ENCODE peak calls at places on chromosome 20, in five cellular contexts. One of them, this sample, is unnamed.

GRCh38 chr20:5354871-5355270 is 38.1 kb upstream of the PROKR2 start:
- DNase-seq in GM12878: no peak
- DNase-seq in HepG2: peak
- DNase-seq in HCT116: no peak
- DNase-seq in H1: no peak
- DNase-seq in this sample: no peak

GRCh38 chr20:50435397-50436051 is 74.7 kb upstream of the PTPN1 start:
- DNase-seq in GM12878: no peak
- DNase-seq in HCT116: no peak
- DNase-seq in H1: no peak
- DNase-seq in HepG2: no peak
- DNase-seq in this sample: no peak

GRCh38 chr20:61803416-61803902 is 262.2 kb downstream of the TAF4 start:
- DNase-seq in HCT116: no peak
- DNase-seq in HepG2: no peak
- DNase-seq in GM12878: no peak
- DNase-seq in H1: no peak
- DNase-seq in this sample: no peak

GRCh38 chr20:2729251-2729713 is 36.7 kb downstream of the EBF4 start:
- DNase-seq in HCT116: no peak
- DNase-seq in GM12878: no peak
- DNase-seq in HepG2: no peak
- DNase-seq in H1: no peak
- DNase-seq in this sample: no peak

GRCh38 chr20:53748176-53748575 is 154.5 kb upstream of the ZNF217 start:
- DNase-seq in HepG2: no peak
- DNase-seq in GM12878: no peak
- DNase-seq in HCT116: no peak
- DNase-seq in H1: no peak
- DNase-seq in this sample: peak

GRCh38 chr20:40802886-40803285 is 113.8 kb upstream of the MAFB start:
- DNase-seq in HepG2: no peak
- DNase-seq in H1: no peak
- DNase-seq in HCT116: no peak
- DNase-seq in GM12878: no peak
- DNase-seq in this sample: no peak

GRCh38 chr20:50317644-50318043 is 127.0 kb downstream of the CEBPB start:
- DNase-seq in H1: no peak
- DNase-seq in HepG2: no peak
- DNase-seq in HCT116: no peak
- DNase-seq in GM12878: no peak
- DNase-seq in this sample: no peak

GRCh38 chr20:22027423-22027822 is 322.0 kb downstream of the PAX1 start:
- DNase-seq in GM12878: no peak
- DNase-seq in H1: no peak
- DNase-seq in HepG2: no peak
- DNase-seq in HCT116: no peak
- DNase-seq in this sample: no peak

GRCh38 chr20:50308513-50309279 is 118.1 kb downstream of the CEBPB start:
- DNase-seq in HCT116: peak
- DNase-seq in H1: no peak
- DNase-seq in GM12878: no peak
- DNase-seq in HepG2: peak
- DNase-seq in this sample: peak

GRCh38 chr20:51888186-51888790 is 86.0 kb upstream of the SALL4 start:
- DNase-seq in H1: no peak
- DNase-seq in GM12878: no peak
- DNase-seq in HCT116: no peak
- DNase-seq in HepG2: no peak
- DNase-seq in this sample: no peak
- TF ChIP-seq JUND in H1: no peak
- TF ChIP-seq JUND in GM12878: no peak
- TF ChIP-seq JUND in HCT116: no peak
- TF ChIP-seq JUND in HepG2: no peak
- TF ChIP-seq JUND in this sample: no peak

DNA sequence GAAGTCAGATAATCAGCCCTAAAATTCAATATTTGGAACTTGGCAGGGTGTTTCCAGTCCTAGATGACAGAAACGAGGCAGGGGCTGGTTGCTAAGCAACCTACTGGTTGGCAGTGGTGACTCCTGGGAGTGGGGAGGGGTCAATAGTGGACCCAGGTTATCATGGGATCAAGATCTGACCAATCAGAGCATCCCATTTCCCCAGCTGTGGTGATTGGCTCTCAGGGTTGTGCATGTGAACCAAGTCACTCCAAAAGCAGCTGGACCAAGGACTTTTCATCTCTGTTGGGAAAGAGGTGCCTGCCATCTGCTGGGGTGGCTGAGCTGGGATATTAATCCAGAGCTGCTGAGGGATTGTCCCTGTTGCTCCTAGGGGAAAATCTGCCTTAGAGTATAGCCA is 253.4 kb downstream of the PREX1 start:
- DNase-seq in HepG2: no peak
- DNase-seq in HCT116: peak
- DNase-seq in H1: no peak
- DNase-seq in GM12878: no peak
- DNase-seq in this sample: no peak
- TF ChIP-seq JUND in HepG2: no peak
- TF ChIP-seq JUND in HCT116: no peak
- TF ChIP-seq JUND in H1: no peak
- TF ChIP-seq JUND in GM12878: no peak
- TF ChIP-seq JUND in this sample: no peak

GRCh38 chr20:38075161-38075998 is 41.8 kb downstream of the RPRD1B start:
- DNase-seq in HCT116: no peak
- DNase-seq in HepG2: peak
- DNase-seq in GM12878: no peak
- DNase-seq in H1: no peak
- DNase-seq in this sample: no peak

GRCh38 chr20:38067717-38068365 is 34.3 kb downstream of the RPRD1B start:
- DNase-seq in HepG2: no peak
- DNase-seq in H1: no peak
- DNase-seq in GM12878: no peak
- DNase-seq in HCT116: no peak
- DNase-seq in this sample: no peak

GRCh38 chr20:38076548-38076947 is 43.0 kb downstream of the RPRD1B start:
- DNase-seq in GM12878: no peak
- DNase-seq in H1: no peak
- DNase-seq in HepG2: no peak
- DNase-seq in HCT116: no peak
- DNase-seq in this sample: no peak

GRCh38 chr20:38072885-38073284 is 39.3 kb downstream of the RPRD1B start:
- DNase-seq in GM12878: no peak
- DNase-seq in H1: no peak
- DNase-seq in HCT116: no peak
- DNase-seq in HepG2: no peak
- DNase-seq in this sample: no peak

DNA sequence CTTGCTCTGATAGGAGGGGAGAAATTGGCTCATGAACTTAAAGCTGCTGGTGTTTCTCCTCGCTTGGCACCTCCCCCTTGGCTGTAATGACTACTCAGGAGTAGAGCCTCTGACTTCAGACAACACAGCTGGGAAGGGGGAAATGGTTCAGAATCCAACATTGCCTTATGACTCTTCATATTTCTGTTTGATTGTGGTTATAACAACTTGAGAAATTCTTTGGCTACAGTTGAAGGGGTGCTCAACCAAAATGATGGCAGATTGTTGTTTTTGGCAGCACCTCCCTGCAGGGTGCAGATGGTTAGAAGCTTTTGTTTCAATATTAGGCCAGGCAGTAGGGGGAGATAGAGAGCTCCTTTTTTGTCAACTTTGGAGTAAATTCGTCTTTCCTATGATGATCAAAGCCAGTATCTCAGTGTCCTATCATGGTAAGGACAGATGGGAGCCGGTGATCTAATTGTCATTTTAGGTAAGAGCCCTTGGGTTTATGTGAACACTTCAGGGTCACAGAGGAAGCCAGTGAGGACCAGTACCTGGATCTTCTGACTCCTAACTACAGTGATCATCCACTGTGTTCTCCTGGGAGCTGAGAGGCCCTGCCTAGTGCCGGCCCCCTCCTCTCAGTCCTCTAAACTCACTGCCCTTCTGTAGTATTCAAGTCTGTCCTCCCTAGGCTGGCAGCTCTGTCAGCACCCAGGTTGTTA is 39.9 kb downstream of the RPRD1B start:
- DNase-seq in HepG2: peak
- DNase-seq in HCT116: peak
- DNase-seq in GM12878: no peak
- DNase-seq in H1: no peak
- DNase-seq in this sample: peak
- TF ChIP-seq JUND in HepG2: no peak
- TF ChIP-seq JUND in HCT116: no peak
- TF ChIP-seq JUND in GM12878: no peak
- TF ChIP-seq JUND in H1: no peak
- TF ChIP-seq JUND in this sample: no peak

GRCh38 chr20:9978395-9979004 is 56.3 kb upstream of the ANKEF1 start:
- DNase-seq in HepG2: peak
- DNase-seq in GM12878: peak
- DNase-seq in HCT116: peak
- DNase-seq in H1: no peak
- DNase-seq in this sample: peak
- TF ChIP-seq JUND in HepG2: no peak
- TF ChIP-seq JUND in GM12878: no peak
- TF ChIP-seq JUND in HCT116: peak
- TF ChIP-seq JUND in H1: peak
- TF ChIP-seq JUND in this sample: no peak

DNA sequence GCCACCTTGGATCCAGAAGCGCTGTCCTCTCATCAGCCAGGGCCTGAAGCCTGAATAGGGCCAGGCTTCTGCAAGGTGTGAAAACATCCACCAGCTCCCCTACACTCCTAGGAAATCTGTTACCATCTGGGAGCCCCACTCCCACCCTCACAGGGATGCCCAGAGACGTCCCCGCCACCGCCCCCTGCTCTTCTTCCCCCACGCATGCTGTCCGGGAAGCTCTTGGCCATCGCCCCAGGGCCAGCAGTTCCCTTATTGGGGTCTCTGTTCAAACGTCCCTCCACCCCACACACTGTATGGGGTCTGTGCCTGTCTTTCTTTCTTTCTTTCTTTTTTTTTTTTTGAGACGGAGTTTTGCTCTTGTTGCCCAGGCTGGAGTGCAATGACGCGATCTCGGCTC is 3.8 kb downstream of the RGS19 start:
- DNase-seq in HCT116: no peak
- DNase-seq in HepG2: no peak
- DNase-seq in GM12878: no peak
- DNase-seq in H1: no peak
- DNase-seq in this sample: no peak
- TF ChIP-seq JUND in HCT116: no peak
- TF ChIP-seq JUND in HepG2: no peak
- TF ChIP-seq JUND in GM12878: no peak
- TF ChIP-seq JUND in H1: no peak
- TF ChIP-seq JUND in this sample: no peak

GRCh38 chr20:32440069-32440757 is 82.1 kb downstream of the ASXL1 start:
- DNase-seq in HCT116: no peak
- DNase-seq in GM12878: no peak
- DNase-seq in HepG2: no peak
- DNase-seq in H1: no peak
- DNase-seq in this sample: no peak

GRCh38 chr20:32437391-32438074 is 79.4 kb downstream of the ASXL1 start:
- DNase-seq in GM12878: no peak
- DNase-seq in HepG2: peak
- DNase-seq in H1: no peak
- DNase-seq in HCT116: no peak
- DNase-seq in this sample: no peak

GRCh38 chr20:32439132-32439829 is 81.2 kb downstream of the ASXL1 start:
- DNase-seq in HCT116: no peak
- DNase-seq in H1: no peak
- DNase-seq in GM12878: no peak
- DNase-seq in HepG2: no peak
- DNase-seq in this sample: no peak

GRCh38 chr20:32436968-32437367 is 78.8 kb downstream of the ASXL1 start:
- DNase-seq in HCT116: no peak
- DNase-seq in HepG2: no peak
- DNase-seq in H1: no peak
- DNase-seq in GM12878: no peak
- DNase-seq in this sample: no peak

GRCh38 chr20:32438331-32438858 is 80.3 kb downstream of the ASXL1 start:
- DNase-seq in HCT116: no peak
- DNase-seq in H1: no peak
- DNase-seq in GM12878: no peak
- DNase-seq in HepG2: no peak
- DNase-seq in this sample: no peak
- TF ChIP-seq JUND in HCT116: no peak
- TF ChIP-seq JUND in H1: no peak
- TF ChIP-seq JUND in GM12878: no peak
- TF ChIP-seq JUND in HepG2: no peak
- TF ChIP-seq JUND in this sample: no peak

DNA sequence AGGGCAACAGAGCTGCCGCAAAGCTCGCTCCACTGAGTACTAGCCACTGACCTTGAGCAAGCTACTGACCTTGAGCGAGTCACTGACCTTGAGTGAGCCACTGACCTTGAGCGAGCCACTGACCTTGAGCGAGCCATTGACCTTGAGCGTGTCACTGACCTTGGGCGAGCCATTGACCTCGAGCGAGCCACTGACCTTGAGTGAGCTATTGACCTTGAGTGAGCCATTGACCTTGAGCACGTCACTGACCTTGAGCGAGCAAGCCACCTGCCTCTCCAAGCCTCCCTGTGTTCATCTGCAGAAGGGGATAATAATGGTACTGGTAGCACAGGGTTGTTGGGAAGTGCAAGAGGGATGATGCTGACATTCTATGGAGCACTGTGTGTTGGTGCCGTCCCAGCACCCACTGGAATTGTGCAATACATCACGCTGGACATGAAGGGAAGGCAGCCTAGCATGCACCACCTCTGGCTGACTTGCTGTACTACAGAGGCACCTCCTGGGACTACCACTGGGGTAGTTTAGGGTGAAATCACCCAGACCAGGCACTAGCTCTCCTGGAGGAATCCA is 60.2 kb downstream of the CTCFL start:
- DNase-seq in GM12878: no peak
- DNase-seq in HCT116: peak
- DNase-seq in HepG2: peak
- DNase-seq in H1: no peak
- DNase-seq in this sample: no peak
- TF ChIP-seq JUND in GM12878: no peak
- TF ChIP-seq JUND in HCT116: no peak
- TF ChIP-seq JUND in HepG2: peak
- TF ChIP-seq JUND in H1: no peak
- TF ChIP-seq JUND in this sample: no peak

GRCh38 chr20:46554850-46555249 is 4.4 kb upstream of the OCSTAMP start:
- DNase-seq in HCT116: no peak
- DNase-seq in H1: no peak
- DNase-seq in HepG2: no peak
- DNase-seq in GM12878: no peak
- DNase-seq in this sample: no peak

GRCh38 chr20:46557231-46557956 is 6.9 kb upstream of the OCSTAMP start:
- DNase-seq in H1: no peak
- DNase-seq in HepG2: no peak
- DNase-seq in GM12878: no peak
- DNase-seq in HCT116: no peak
- DNase-seq in this sample: no peak

GRCh38 chr20:46558511-46558959 is 8.1 kb upstream of the OCSTAMP start:
- DNase-seq in HepG2: peak
- DNase-seq in H1: no peak
- DNase-seq in HCT116: no peak
- DNase-seq in GM12878: no peak
- DNase-seq in this sample: no peak

GRCh38 chr20:46552460-46553420 is 2.3 kb upstream of the OCSTAMP start:
- DNase-seq in GM12878: peak
- DNase-seq in HepG2: no peak
- DNase-seq in H1: no peak
- DNase-seq in HCT116: no peak
- DNase-seq in this sample: no peak

GRCh38 chr20:46555370-46555956 is 5.0 kb upstream of the OCSTAMP start:
- DNase-seq in GM12878: no peak
- DNase-seq in H1: no peak
- DNase-seq in HepG2: no peak
- DNase-seq in HCT116: no peak
- DNase-seq in this sample: no peak
- TF ChIP-seq JUND in GM12878: no peak
- TF ChIP-seq JUND in H1: no peak
- TF ChIP-seq JUND in HepG2: no peak
- TF ChIP-seq JUND in HCT116: no peak
- TF ChIP-seq JUND in this sample: no peak